ENCODE peak calls at places on chromosomes 2 and 18, in four cellular contexts. L is AG09309; T is chondrocyte; P is stimulated activated CD4-positive, alpha-beta T cell treated with anti-CD3 and anti-CD28 coated beads, Interleukin-15, amount 100 ng/mL, for 1 hour. Z is an unnamed sample.

GRCh38 chr2:69911985-69912563 is 2.8 kb upstream of the MXD1 start:
- DNase-seq in L (no peak), T (no peak), P (no peak), Z (no peak)

GRCh38 chr2:205868773-205869333 is 186.6 kb downstream of the NRP2 start:
- DNase-seq in L (no peak), T (no peak), P (no peak), Z (no peak)

GRCh38 chr2:219612605-219613286 is 14.7 kb upstream of the SLC4A3 start:
- DNase-seq in L (no peak), T (no peak), P (no peak), Z (no peak)

GRCh38 chr2:195117036-195117435 is 540.0 kb upstream of the SLC39A10 start:
- DNase-seq in L (no peak), T (no peak), P (no peak), Z (no peak)

GRCh38 chr2:194203898-194204297 is 1453.1 kb upstream of the SLC39A10 start:
- DNase-seq in L (no peak), T (no peak), P (no peak), Z (no peak)

GRCh38 chr2:138373993-138374408 is 127.6 kb upstream of the SPOPL start:
- DNase-seq in L (peak; percentile 16), T (no peak), P (no peak), Z (no peak)

GRCh38 chr2:134319581-134320246 is 65.8 kb downstream of the MGAT5 start:
- DNase-seq in L (no peak), T (no peak), P (no peak), Z (no peak)

GRCh38 chr2:97870396-97870843 is 125.3 kb downstream of the TMEM131 start:
- DNase-seq in L (peak; percentile 90), T (no peak), P (no peak), Z (peak; percentile 4)

GRCh38 chr2:124316875-124317605 is 292.0 kb downstream of the CNTNAP5 start:
- DNase-seq in L (no peak), T (no peak), P (no peak), Z (no peak)

GRCh38 chr2:223099561-223099960 is 47.6 kb downstream of the KCNE4 start:
- DNase-seq in L (no peak), T (no peak), P (no peak), Z (no peak)

GRCh38 chr2:12617366-12617765 is 99.4 kb upstream of the TRIB2 start:
- DNase-seq in L (no peak), T (no peak), P (no peak), Z (no peak)

GRCh38 chr18:45951021-45951714 is 16.0 kb downstream of the EPG5 start:
- DNase-seq in L (peak; percentile 66), T (no peak), P (no peak), Z (no peak)

GRCh38 chr2:240303896-240304745 is 131.3 kb upstream of the GPC1 start:
- DNase-seq in L (no peak), T (peak; percentile 56), P (no peak), Z (no peak)

GRCh38 chr2:120613742-120614481 is 121.8 kb upstream of the GLI2 start:
- DNase-seq in L (peak; percentile 71), T (no peak), P (no peak), Z (no peak)

GRCh38 chr2:47070920-47071824 is 83.9 kb downstream of the STPG4 start:
- DNase-seq in L (peak; percentile 85), T (peak; percentile 75), P (no peak), Z (no peak)

GRCh38 chr2:186540971-186541370 is 48.9 kb upstream of the ITGAV start:
- DNase-seq in L (no peak), T (no peak), P (no peak), Z (no peak)

GRCh38 chr2:898319-898718 is 52.3 kb upstream of the SNTG2 start:
- DNase-seq in L (no peak), T (no peak), P (no peak), Z (no peak)

GRCh38 chr2:164335947-164336346 is 285.3 kb downstream of the GRB14 start:
- DNase-seq in L (no peak), T (no peak), P (no peak), Z (no peak)

GRCh38 chr2:109726666-109727270 is 67.3 kb upstream of the RGPD5 start:
- DNase-seq in L (no peak), T (no peak), P (no peak), Z (no peak)

Z was measured in activated T-helper 1 cell treated with anti-CD3 and anti-CD28 coated beads, Interleukin-2, amount 50 U/mL, for 16 hours.